ENCODE peak calls at places on chromosomes 3 and 15, in four cellular contexts. J is HepG2, M is GM12878, H is K562. D is an unnamed sample. For H4K20me1, the result is how much of the 10 kb centered on the place peaks cover.

GRCh38 chr3:29170894-29171582 is 109.8 kb upstream of the RBMS3 start:
- DNase-seq in J (no peak), M (no peak), H (no peak), D (no peak)

GRCh38 chr3:64321747-64322146 is 96.5 kb upstream of the PRICKLE2 start:
- DNase-seq in M (no peak), H (no peak), J (no peak), D (peak)

GRCh38 chr3:56890448-56891083 is 88.8 kb upstream of the ARHGEF3 start:
- DNase-seq in M (no peak), J (no peak), H (no peak), D (no peak)

GRCh38 chr3:9793161-9793781 is 389 bp downstream of the ARPC4 start:
- DNase-seq in H (peak), M (no peak), J (peak), D (peak)

GRCh38 chr3:45568848-45569247 is 25.7 kb upstream of the LIMD1 start:
- DNase-seq in H (no peak), J (no peak), M (no peak), D (no peak)

GRCh38 chr3:22951910-22952309 is 251.2 kb upstream of the UBE2E2 start:
- DNase-seq in H (no peak), J (no peak), M (no peak), D (no peak)

GRCh38 chr3:134312873-134313838 is 61.1 kb downstream of the AMOTL2 start:
- DNase-seq in H (peak), M (no peak), J (peak), D (peak)

GRCh38 chr15:97930230-97930629 is 30.3 kb upstream of the ARRDC4 start:
- DNase-seq in J (no peak), H (no peak), M (no peak), D (no peak)

GRCh38 chr15:29401644-29402043 is 132.0 kb upstream of the NSMCE3 start:
- DNase-seq in J (no peak), M (no peak), H (no peak), D (no peak)

GRCh38 chr3:30612422-30613134 is 6.2 kb downstream of the TGFBR2 start:
- DNase-seq in H (no peak), M (no peak), J (no peak), D (no peak)
- H4K20me1 ChIP-seq in H (under half), M (under half), J (half or more), D (under half)

GRCh38 chr15:95822946-95823345 is 507.6 kb upstream of the NR2F2 start:
- DNase-seq in M (no peak), J (no peak), H (no peak), D (no peak)
- TF ChIP-seq EZH2 in M (no peak), J (no peak), H (no peak), D (no peak)

GRCh38 chr15:99014803-99015676 is 7.4 kb upstream of the PGPEP1L start:
- DNase-seq in H (peak), M (no peak), J (peak), D (peak)

GRCh38 chr15:99006904-99007495 is 592 bp downstream of the PGPEP1L start:
- DNase-seq in J (no peak), M (no peak), H (no peak), D (no peak)

GRCh38 chr15:99006146-99006545 is 1.4 kb downstream of the PGPEP1L start:
- DNase-seq in M (no peak), H (no peak), J (no peak), D (no peak)

GRCh38 chr15:99009741-99010370 is 2.3 kb upstream of the PGPEP1L start:
- DNase-seq in J (no peak), M (no peak), H (no peak), D (no peak)

GRCh38 chr15:99010743-99011142 is 3.2 kb upstream of the PGPEP1L start:
- DNase-seq in M (no peak), H (no peak), J (no peak), D (no peak)
- TF ChIP-seq JUNB in M (no peak), H (no peak), J (no peak), D (no peak)

GRCh38 chr15:63517614-63518013 is 13.2 kb downstream of the USP3 start:
- DNase-seq in M (no peak), H (no peak), J (no peak), D (peak)
- H4K20me1 ChIP-seq in M (under half), H (under half), J (under half), D (under half)

DNA sequence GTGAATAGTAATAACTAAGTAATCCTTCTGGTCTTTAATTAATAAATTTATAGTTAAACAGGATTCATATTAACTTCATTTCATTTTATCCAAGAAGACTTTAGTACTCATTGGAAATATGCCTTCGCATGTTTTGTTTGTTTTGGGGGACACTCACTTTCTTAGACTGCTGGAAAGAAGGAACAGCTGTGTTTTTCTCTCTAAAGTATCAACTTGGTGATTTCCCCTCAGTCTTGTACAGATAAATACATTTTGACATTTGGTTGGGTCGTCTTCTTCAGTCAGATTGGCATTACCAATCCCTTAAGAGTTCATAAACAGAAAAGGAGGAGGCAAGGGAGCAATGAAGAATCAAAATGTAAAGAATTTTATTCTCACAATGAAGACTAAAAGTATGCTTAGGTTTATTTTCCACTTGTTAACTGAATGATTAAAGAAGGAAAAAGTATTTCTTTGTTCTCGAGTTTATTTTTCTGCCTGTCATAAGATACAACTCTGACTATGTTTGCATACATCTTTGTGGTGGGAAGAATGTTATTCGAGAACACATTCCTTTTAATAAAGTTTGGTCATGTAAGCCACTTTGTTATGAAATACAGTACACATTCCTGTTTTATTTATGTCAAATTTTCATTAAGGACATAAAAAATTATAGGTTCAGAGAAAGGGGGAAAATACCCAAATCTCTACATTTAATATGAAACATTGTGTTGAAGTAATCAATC is 140.2 kb downstream of the GMNC start:
- DNase-seq in M (no peak), J (no peak), H (no peak), D (no peak)
- TF ChIP-seq EZH2 in M (no peak), J (no peak), H (no peak), D (no peak)

D was measured in GM23338.